ENCODE peak calls at places on chromosome 12, in four cellular contexts. S, W, A and B are unnamed samples.

GRCh38 chr12:64687816-64688599 is 71.2 kb downstream of the GNS start:
- DNase-seq in A (peak; percentile 55), S (peak; percentile 72), W (no peak), B (peak; percentile 73)

GRCh38 chr12:53064613-53065415 is 14.4 kb downstream of the SPRYD3 start:
- DNase-seq in W (no peak), S (no peak), A (no peak), B (no peak)

GRCh38 chr12:10697872-10698271 is 24.0 kb upstream of the STYK1 start:
- DNase-seq in A (no peak), S (no peak), W (no peak), B (no peak)

GRCh38 chr12:4272976-4273650 is 449 bp upstream of the CCND2 start:
- DNase-seq in A (no peak), W (no peak), S (no peak), B (no peak)

GRCh38 chr12:26636710-26637328 is 196.2 kb downstream of the ITPR2 start:
- DNase-seq in W (peak; percentile 77), A (no peak), S (no peak), B (no peak)

GRCh38 chr12:24901975-24902461 is 46.9 kb downstream of the BCAT1 start:
- DNase-seq in W (no peak), S (no peak), A (no peak), B (no peak)

GRCh38 chr12:19449814-19450213 is 10.5 kb downstream of the AEBP2 start:
- DNase-seq in S (no peak), W (no peak), A (no peak), B (no peak)

GRCh38 chr12:91811481-91812287 is 334.0 kb downstream of the BTG1 start:
- DNase-seq in W (peak; percentile 33), A (peak; percentile 76), S (peak; percentile 50), B (peak; percentile 29)

GRCh38 chr12:71392521-71393145 is 47.0 kb upstream of the LGR5 start:
- DNase-seq in A (no peak), S (peak; percentile 33), W (peak; percentile 42), B (peak; percentile 23)

GRCh38 chr12:81077686-81078441 is at the start of gene ACSS3:
- DNase-seq in A (peak; percentile 26), S (peak; percentile 49), W (no peak), B (no peak)

GRCh38 chr12:24378548-24379011 is 429.1 kb upstream of the SOX5 start:
- DNase-seq in A (no peak), W (no peak), S (no peak), B (no peak)

GRCh38 chr12:86550222-86551145 is 294.3 kb upstream of the MGAT4C start:
- DNase-seq in A (no peak), W (no peak), S (no peak), B (no peak)

GRCh38 chr12:27555928-27556778 is 32.1 kb downstream of the PPFIBP1 start:
- DNase-seq in S (no peak), W (no peak), A (no peak), B (no peak)

GRCh38 chr12:94831081-94831747 is 172.3 kb downstream of the NDUFA12 start:
- DNase-seq in W (no peak), A (no peak), S (no peak), B (peak; percentile 10)

GRCh38 chr12:66735275-66735674 is 56.4 kb upstream of the GRIP1 start:
- DNase-seq in S (no peak), A (no peak), W (no peak), B (no peak)

GRCh38 chr12:124451637-124452243 is 115.7 kb downstream of the NCOR2 start:
- DNase-seq in A (no peak), W (no peak), S (no peak), B (no peak)

GRCh38 chr12:868722-869121 is 80.8 kb downstream of the RAD52 start:
- DNase-seq in S (no peak), A (no peak), W (no peak), B (no peak)

GRCh38 chr12:122688291-122688690 is 14.9 kb downstream of the HCAR2 start:
- DNase-seq in S (peak; percentile 66), W (no peak), A (peak; percentile 60), B (no peak)

GRCh38 chr12:22333186-22333745 is 1.2 kb downstream of the ST8SIA1 start:
- DNase-seq in A (no peak), S (no peak), W (no peak), B (no peak)

GRCh38 chr12:122917508-122918227 is 21.7 kb upstream of the VPS37B start:
- DNase-seq in W (no peak), S (peak; percentile 59), A (peak; percentile 78), B (no peak)

GRCh38 chr12:61385771-61386170 is 874.4 kb upstream of the USP15 start:
- DNase-seq in W (no peak), S (no peak), A (no peak), B (no peak)

GRCh38 chr12:117140397-117141096 is 41.3 kb upstream of the TESC start:
- DNase-seq in W (no peak), S (peak; percentile 26), A (peak; percentile 78), B (no peak)

GRCh38 chr12:26612203-26612602 is 220.8 kb downstream of the ITPR2 start:
- DNase-seq in S (no peak), A (no peak), W (no peak), B (no peak)

GRCh38 chr12:51683763-51684357 is 92.8 kb downstream of the SCN8A start:
- DNase-seq in W (no peak), S (peak; percentile 30), A (peak; percentile 38), B (no peak)

GRCh38 chr12:115758886-115759620 is 518.4 kb downstream of the MED13L start:
- DNase-seq in S (peak; percentile 69), A (no peak), W (no peak), B (no peak)

GRCh38 chr12:120093336-120093591 is 23.3 kb downstream of the RAB35 start:
- DNase-seq in S (no peak), W (no peak), A (no peak), B (no peak)

GRCh38 chr12:66688836-66689439 is 10.1 kb upstream of the GRIP1 start:
- DNase-seq in W (peak; percentile 35), S (peak; percentile 30), A (peak; percentile 51), B (peak; percentile 38)

GRCh38 chr12:72815421-72815820 is 543.3 kb downstream of the TRHDE start:
- DNase-seq in W (no peak), S (no peak), A (no peak), B (no peak)

GRCh38 chr12:122133192-122133950 is 40.6 kb downstream of the IL31 start:
- DNase-seq in W (no peak), A (no peak), S (no peak), B (no peak)

GRCh38 chr12:57158665-57159064 is 11.2 kb upstream of the LRP1-AS start:
- DNase-seq in W (no peak), A (no peak), S (no peak), B (no peak)

GRCh38 chr12:26971963-26972362 is 33.7 kb downstream of the FGFR1OP2 start:
- DNase-seq in S (no peak), A (no peak), W (no peak), B (no peak)

GRCh38 chr12:49415426-49416040 is 48.3 kb downstream of the SPATS2 start:
- DNase-seq in A (no peak), S (no peak), W (no peak), B (no peak)

GRCh38 chr12:119258149-119258548 is 76.4 kb upstream of the CCDC60 start:
- DNase-seq in W (no peak), S (no peak), A (no peak), B (no peak)

GRCh38 chr12:110217996-110218674 is 62.9 kb upstream of the ATP2A2 start:
- DNase-seq in S (no peak), W (no peak), A (no peak), B (no peak)

GRCh38 chr12:71440393-71441349 is 1.1 kb downstream of the LGR5 start:
- DNase-seq in W (no peak), S (no peak), A (peak; percentile 62), B (no peak)

GRCh38 chr12:53044052-53044581 is 5.7 kb upstream of the TNS2 start:
- DNase-seq in W (no peak), S (no peak), A (no peak), B (no peak)

GRCh38 chr12:77374687-77375086 is 309.3 kb upstream of the E2F7 start:
- DNase-seq in A (no peak), W (no peak), S (no peak), B (no peak)

GRCh38 chr12:29769162-29769820 is 14.5 kb downstream of the TMTC1 start:
- DNase-seq in A (no peak), W (no peak), S (no peak), B (no peak)

GRCh38 chr12:96094201-96094600 is 58.8 kb upstream of the LTA4H start:
- DNase-seq in A (peak; percentile 45), S (no peak), W (no peak), B (peak; percentile 36)

GRCh38 chr12:5458229-5459050 is 26.5 kb downstream of the NTF3 start:
- DNase-seq in A (no peak), W (no peak), S (no peak), B (no peak)

GRCh38 chr12:5453471-5453870 is 21.6 kb downstream of the NTF3 start:
- DNase-seq in A (no peak), S (no peak), W (no peak), B (no peak)

GRCh38 chr12:5459051-5459782 is 27.3 kb downstream of the NTF3 start:
- DNase-seq in W (no peak), S (no peak), A (no peak), B (no peak)

GRCh38 chr12:5456906-5457305 is 25.0 kb downstream of the NTF3 start:
- DNase-seq in S (no peak), W (no peak), A (no peak), B (peak; percentile 33)

DNA sequence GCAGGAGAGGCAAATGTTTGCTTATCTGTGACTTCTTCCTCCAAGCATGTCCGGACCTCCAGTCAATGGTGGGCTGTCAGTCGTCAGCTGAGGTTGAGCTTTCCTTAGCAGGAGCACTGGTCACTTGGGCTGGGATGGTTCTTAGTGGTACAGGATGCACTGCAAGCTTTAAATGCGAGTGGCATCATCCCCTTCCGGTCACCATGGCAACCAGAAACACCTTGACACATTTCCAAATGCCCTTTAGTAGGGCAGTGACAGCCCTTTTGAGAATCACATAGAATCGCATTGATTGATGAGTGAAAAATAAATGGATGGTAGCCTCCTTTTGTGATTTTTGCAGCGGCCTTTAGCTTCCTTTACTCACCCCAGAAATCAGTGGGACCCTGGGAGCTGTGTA is 24.1 kb downstream of the NTF3 start:
- DNase-seq in S (no peak), W (no peak), A (no peak), B (no peak)
- TF ChIP-seq POLR2AphosphoS5 in S (no peak), W (no peak), A (no peak), B (no peak)

GRCh38 chr12:130601327-130601726 is 114.8 kb downstream of the RIMBP2 start:
- DNase-seq in A (no peak), W (no peak), S (no peak), B (no peak)
- H3K27ac ChIP-seq in A (no peak overlapping the region), W (no peak overlapping the region), S (no peak overlapping the region), B (no peak overlapping the region)

GRCh38 chr12:2287151-2287550 is 234.4 kb downstream of the CACNA1C start:
- DNase-seq in A (no peak), W (no peak), S (no peak), B (no peak)
- H3K4me3 ChIP-seq in A (no peak overlapping the region), W (no peak overlapping the region), S (no peak overlapping the region), B (no peak overlapping the region)

GRCh38 chr12:132620893-132621656 is 2.5 kb downstream of the P2RX2 start:
- DNase-seq in W (no peak), S (no peak), A (no peak), B (no peak)
- TF ChIP-seq POLR2AphosphoS5 in W (no peak), S (no peak), A (no peak), B (peak; percentile 26)